ENCODE peak calls at places on chromosome 13, in five cellular contexts. One of them, this sample, is unnamed.

GRCh38 chr13:83449666-83450395 is 432.4 kb downstream of the SLITRK1 start:
- DNase-seq in esophagus muscularis mucosa: no peak
- DNase-seq in osteoblast: no peak
- DNase-seq in left ventricle myocardium inferior: no peak
- DNase-seq in tibial artery: no peak
- DNase-seq in this sample: peak; percentile 80

GRCh38 chr13:69243366-69243765 is 864.3 kb upstream of the ATXN8OS start:
- DNase-seq in esophagus muscularis mucosa: no peak
- DNase-seq in osteoblast: no peak
- DNase-seq in left ventricle myocardium inferior: no peak
- DNase-seq in tibial artery: no peak
- DNase-seq in this sample: no peak

GRCh38 chr13:33231339-33231738 is 54.2 kb downstream of the STARD13 start:
- DNase-seq in esophagus muscularis mucosa: no peak
- DNase-seq in osteoblast: no peak
- DNase-seq in left ventricle myocardium inferior: no peak
- DNase-seq in tibial artery: no peak
- DNase-seq in this sample: no peak

GRCh38 chr13:47457631-47458030 is 543.4 kb downstream of the SUCLA2 start:
- DNase-seq in esophagus muscularis mucosa: no peak
- DNase-seq in osteoblast: peak; percentile 49
- DNase-seq in left ventricle myocardium inferior: no peak
- DNase-seq in tibial artery: no peak
- DNase-seq in this sample: peak; percentile 85

GRCh38 chr13:111474136-111475002 is 153.9 kb downstream of the TEX29 start:
- DNase-seq in esophagus muscularis mucosa: no peak
- DNase-seq in osteoblast: peak; percentile 99
- DNase-seq in left ventricle myocardium inferior: no peak
- DNase-seq in tibial artery: no peak
- DNase-seq in this sample: peak; percentile 48

GRCh38 chr13:37058801-37059135 is 720 bp downstream of the SUPT20H start:
- DNase-seq in esophagus muscularis mucosa: no peak
- DNase-seq in osteoblast: peak; percentile 48
- DNase-seq in left ventricle myocardium inferior: no peak
- DNase-seq in tibial artery: no peak
- DNase-seq in this sample: no peak

GRCh38 chr13:98482476-98483444 is 94.1 kb downstream of the STK24 start:
- DNase-seq in esophagus muscularis mucosa: no peak
- DNase-seq in osteoblast: peak; percentile 95
- DNase-seq in left ventricle myocardium inferior: peak; percentile 80
- DNase-seq in tibial artery: peak; percentile 95
- DNase-seq in this sample: peak; percentile 79

GRCh38 chr13:44243198-44243852 is 130.3 kb upstream of the SERP2 start:
- DNase-seq in esophagus muscularis mucosa: no peak
- DNase-seq in osteoblast: peak; percentile 23
- DNase-seq in left ventricle myocardium inferior: no peak
- DNase-seq in tibial artery: no peak
- DNase-seq in this sample: peak; percentile 90

GRCh38 chr13:21435231-21435630 is 23.9 kb downstream of the ZDHHC20 start:
- DNase-seq in esophagus muscularis mucosa: no peak
- DNase-seq in osteoblast: no peak
- DNase-seq in left ventricle myocardium inferior: no peak
- DNase-seq in tibial artery: no peak
- DNase-seq in this sample: no peak

GRCh38 chr13:53200498-53201453 is 172.2 kb downstream of the OLFM4 start:
- DNase-seq in esophagus muscularis mucosa: peak; percentile 70
- DNase-seq in osteoblast: peak; percentile 71
- DNase-seq in left ventricle myocardium inferior: peak; percentile 23
- DNase-seq in tibial artery: no peak
- DNase-seq in this sample: peak; percentile 19

GRCh38 chr13:110634558-110634957 is 19.2 kb downstream of the NAXD start:
- DNase-seq in esophagus muscularis mucosa: no peak
- DNase-seq in osteoblast: peak; percentile 97
- DNase-seq in left ventricle myocardium inferior: no peak
- DNase-seq in tibial artery: no peak
- DNase-seq in this sample: peak; percentile 93

GRCh38 chr13:43232866-43233265 is 209.5 kb downstream of the DNAJC15 start:
- DNase-seq in esophagus muscularis mucosa: peak; percentile 5
- DNase-seq in osteoblast: no peak
- DNase-seq in left ventricle myocardium inferior: no peak
- DNase-seq in tibial artery: no peak
- DNase-seq in this sample: peak; percentile 96

GRCh38 chr13:94813920-94814500 is 101.7 kb upstream of the SOX21 start:
- DNase-seq in esophagus muscularis mucosa: no peak
- DNase-seq in osteoblast: no peak
- DNase-seq in left ventricle myocardium inferior: no peak
- DNase-seq in tibial artery: no peak
- DNase-seq in this sample: no peak

GRCh38 chr13:33263976-33264619 is 21.5 kb downstream of the STARD13 start:
- DNase-seq in esophagus muscularis mucosa: no peak
- DNase-seq in osteoblast: no peak
- DNase-seq in left ventricle myocardium inferior: no peak
- DNase-seq in tibial artery: no peak
- DNase-seq in this sample: peak; percentile 52

DNA sequence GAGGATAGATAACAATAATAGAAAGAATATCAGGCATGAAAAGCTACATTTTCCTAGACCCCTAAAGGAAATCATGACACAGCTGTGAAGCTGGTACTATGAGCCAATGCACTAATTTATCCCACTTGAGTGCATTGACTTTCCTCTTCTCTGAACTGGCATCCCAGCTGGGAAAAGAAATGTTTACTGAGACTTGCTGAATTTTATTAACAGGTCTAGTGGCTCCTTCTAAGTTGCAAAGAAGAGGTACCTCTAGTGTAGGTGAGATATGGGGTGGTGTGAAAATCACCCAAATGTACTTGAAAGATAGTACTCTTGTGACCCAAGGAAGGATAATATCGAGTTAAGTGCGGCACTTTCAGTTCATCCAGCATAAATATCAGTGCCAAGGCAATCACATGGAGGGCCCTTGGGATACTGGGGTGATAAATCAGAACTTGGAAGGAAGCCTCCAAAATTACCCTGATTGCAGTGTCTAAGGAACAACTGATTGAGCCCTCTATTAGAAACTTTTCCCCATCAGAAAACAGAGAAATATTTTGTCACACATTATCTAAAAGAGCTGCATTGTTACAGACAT is 369.2 kb downstream of the PCDH9 start:
- DNase-seq in esophagus muscularis mucosa: no peak
- DNase-seq in osteoblast: peak; percentile 46
- DNase-seq in left ventricle myocardium inferior: no peak
- DNase-seq in tibial artery: no peak
- DNase-seq in this sample: no peak
- TF ChIP-seq CTCF in esophagus muscularis mucosa: no peak
- TF ChIP-seq CTCF in osteoblast: no peak
- TF ChIP-seq CTCF in left ventricle myocardium inferior: no peak
- TF ChIP-seq CTCF in tibial artery: no peak
- TF ChIP-seq CTCF in this sample: no peak

GRCh38 chr13:77430377-77430951 is 103.6 kb upstream of the MYCBP2 start:
- DNase-seq in esophagus muscularis mucosa: no peak
- DNase-seq in osteoblast: no peak
- DNase-seq in left ventricle myocardium inferior: no peak
- DNase-seq in tibial artery: no peak
- DNase-seq in this sample: no peak
- H3K4me3 ChIP-seq in esophagus muscularis mucosa: no peak overlapping the region
- H3K4me3 ChIP-seq in osteoblast: no peak overlapping the region
- H3K4me3 ChIP-seq in left ventricle myocardium inferior: no peak overlapping the region
- H3K4me3 ChIP-seq in tibial artery: no peak overlapping the region
- H3K4me3 ChIP-seq in this sample: no peak overlapping the region

GRCh38 chr13:58994778-58995177 is 1169.0 kb downstream of the DIAPH3 start:
- DNase-seq in esophagus muscularis mucosa: no peak
- DNase-seq in osteoblast: no peak
- DNase-seq in left ventricle myocardium inferior: no peak
- DNase-seq in tibial artery: no peak
- DNase-seq in this sample: no peak
- TF ChIP-seq CTCF in esophagus muscularis mucosa: no peak
- TF ChIP-seq CTCF in osteoblast: no peak
- TF ChIP-seq CTCF in left ventricle myocardium inferior: peak; percentile 28
- TF ChIP-seq CTCF in tibial artery: no peak
- TF ChIP-seq CTCF in this sample: no peak

GRCh38 chr13:30429235-30429634 is 6.9 kb downstream of the UBE2L5 start:
- DNase-seq in esophagus muscularis mucosa: no peak
- DNase-seq in osteoblast: no peak
- DNase-seq in left ventricle myocardium inferior: no peak
- DNase-seq in tibial artery: no peak
- DNase-seq in this sample: no peak

GRCh38 chr13:30429721-30430694 is 7.7 kb downstream of the UBE2L5 start:
- DNase-seq in esophagus muscularis mucosa: no peak
- DNase-seq in osteoblast: peak; percentile 93
- DNase-seq in left ventricle myocardium inferior: no peak
- DNase-seq in tibial artery: no peak
- DNase-seq in this sample: peak; percentile 95

GRCh38 chr13:30431269-30431950 is 9.1 kb downstream of the UBE2L5 start:
- DNase-seq in esophagus muscularis mucosa: no peak
- DNase-seq in osteoblast: no peak
- DNase-seq in left ventricle myocardium inferior: no peak
- DNase-seq in tibial artery: no peak
- DNase-seq in this sample: peak; percentile 57
- H3K4me3 ChIP-seq in esophagus muscularis mucosa: no peak overlapping the region
- H3K4me3 ChIP-seq in osteoblast: no peak overlapping the region
- H3K4me3 ChIP-seq in left ventricle myocardium inferior: no peak overlapping the region
- H3K4me3 ChIP-seq in tibial artery: no peak overlapping the region
- H3K4me3 ChIP-seq in this sample: no peak overlapping the region

GRCh38 chr13:27171244-27171829 is at the start of gene USP12:
- DNase-seq in esophagus muscularis mucosa: no peak
- DNase-seq in osteoblast: peak; percentile 91
- DNase-seq in left ventricle myocardium inferior: peak; percentile 37
- DNase-seq in tibial artery: peak; percentile 67
- DNase-seq in this sample: peak; percentile 25
- TF ChIP-seq CTCF in esophagus muscularis mucosa: no peak
- TF ChIP-seq CTCF in osteoblast: no peak
- TF ChIP-seq CTCF in left ventricle myocardium inferior: peak; percentile 27
- TF ChIP-seq CTCF in tibial artery: no peak
- TF ChIP-seq CTCF in this sample: no peak

GRCh38 chr13:80515296-80515695 is 174.4 kb upstream of the SPRY2 start:
- DNase-seq in esophagus muscularis mucosa: no peak
- DNase-seq in osteoblast: no peak
- DNase-seq in left ventricle myocardium inferior: no peak
- DNase-seq in tibial artery: no peak
- DNase-seq in this sample: no peak

GRCh38 chr13:80513196-80513595 is 172.3 kb upstream of the SPRY2 start:
- DNase-seq in esophagus muscularis mucosa: no peak
- DNase-seq in osteoblast: no peak
- DNase-seq in left ventricle myocardium inferior: no peak
- DNase-seq in tibial artery: no peak
- DNase-seq in this sample: no peak

DNA sequence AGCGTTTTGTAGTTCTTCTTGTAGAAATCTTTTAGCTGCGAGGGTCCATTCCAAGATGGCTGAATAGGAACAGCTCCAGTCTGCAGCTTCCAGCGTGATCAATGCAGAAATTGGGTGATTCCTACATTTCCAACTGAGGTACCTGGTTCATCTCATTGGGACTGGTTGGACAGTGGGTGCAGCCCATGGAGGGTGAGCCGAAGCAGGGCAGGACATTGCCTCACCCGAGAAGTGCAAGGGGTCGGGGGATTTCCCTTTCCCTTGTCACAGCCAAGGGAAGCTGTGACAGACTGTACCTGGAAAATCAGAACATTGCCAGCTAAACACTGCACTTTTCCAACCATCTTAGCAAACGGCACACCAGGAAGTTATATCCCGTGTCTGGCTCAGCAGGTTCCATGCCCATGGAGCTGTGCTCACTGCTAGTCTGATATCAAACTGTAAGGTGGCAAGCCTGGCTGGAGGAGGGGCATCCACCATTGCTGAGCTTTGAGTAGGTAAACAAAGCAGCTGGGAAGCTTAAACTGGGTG is 176.0 kb upstream of the SPRY2 start:
- DNase-seq in esophagus muscularis mucosa: no peak
- DNase-seq in osteoblast: no peak
- DNase-seq in left ventricle myocardium inferior: no peak
- DNase-seq in tibial artery: no peak
- DNase-seq in this sample: no peak
- H3K4me3 ChIP-seq in esophagus muscularis mucosa: no peak overlapping the region
- H3K4me3 ChIP-seq in osteoblast: no peak overlapping the region
- H3K4me3 ChIP-seq in left ventricle myocardium inferior: no peak overlapping the region
- H3K4me3 ChIP-seq in tibial artery: no peak overlapping the region
- H3K4me3 ChIP-seq in this sample: no peak overlapping the region

GRCh38 chr13:59261928-59262488 is 901.7 kb downstream of the DIAPH3 start:
- DNase-seq in esophagus muscularis mucosa: no peak
- DNase-seq in osteoblast: no peak
- DNase-seq in left ventricle myocardium inferior: no peak
- DNase-seq in tibial artery: no peak
- DNase-seq in this sample: no peak
- TF ChIP-seq CTCF in esophagus muscularis mucosa: no peak
- TF ChIP-seq CTCF in osteoblast: peak; percentile 17
- TF ChIP-seq CTCF in left ventricle myocardium inferior: peak; percentile 60
- TF ChIP-seq CTCF in tibial artery: no peak
- TF ChIP-seq CTCF in this sample: no peak

GRCh38 chr13:79402074-79402635 is 3.9 kb downstream of the RBM26 start:
- DNase-seq in esophagus muscularis mucosa: no peak
- DNase-seq in osteoblast: no peak
- DNase-seq in left ventricle myocardium inferior: no peak
- DNase-seq in tibial artery: no peak
- DNase-seq in this sample: peak; percentile 21
- H3K4me3 ChIP-seq in esophagus muscularis mucosa: no peak overlapping the region
- H3K4me3 ChIP-seq in osteoblast: no peak overlapping the region
- H3K4me3 ChIP-seq in left ventricle myocardium inferior: no peak overlapping the region
- H3K4me3 ChIP-seq in tibial artery: no peak overlapping the region
- H3K4me3 ChIP-seq in this sample: no peak overlapping the region

DNA sequence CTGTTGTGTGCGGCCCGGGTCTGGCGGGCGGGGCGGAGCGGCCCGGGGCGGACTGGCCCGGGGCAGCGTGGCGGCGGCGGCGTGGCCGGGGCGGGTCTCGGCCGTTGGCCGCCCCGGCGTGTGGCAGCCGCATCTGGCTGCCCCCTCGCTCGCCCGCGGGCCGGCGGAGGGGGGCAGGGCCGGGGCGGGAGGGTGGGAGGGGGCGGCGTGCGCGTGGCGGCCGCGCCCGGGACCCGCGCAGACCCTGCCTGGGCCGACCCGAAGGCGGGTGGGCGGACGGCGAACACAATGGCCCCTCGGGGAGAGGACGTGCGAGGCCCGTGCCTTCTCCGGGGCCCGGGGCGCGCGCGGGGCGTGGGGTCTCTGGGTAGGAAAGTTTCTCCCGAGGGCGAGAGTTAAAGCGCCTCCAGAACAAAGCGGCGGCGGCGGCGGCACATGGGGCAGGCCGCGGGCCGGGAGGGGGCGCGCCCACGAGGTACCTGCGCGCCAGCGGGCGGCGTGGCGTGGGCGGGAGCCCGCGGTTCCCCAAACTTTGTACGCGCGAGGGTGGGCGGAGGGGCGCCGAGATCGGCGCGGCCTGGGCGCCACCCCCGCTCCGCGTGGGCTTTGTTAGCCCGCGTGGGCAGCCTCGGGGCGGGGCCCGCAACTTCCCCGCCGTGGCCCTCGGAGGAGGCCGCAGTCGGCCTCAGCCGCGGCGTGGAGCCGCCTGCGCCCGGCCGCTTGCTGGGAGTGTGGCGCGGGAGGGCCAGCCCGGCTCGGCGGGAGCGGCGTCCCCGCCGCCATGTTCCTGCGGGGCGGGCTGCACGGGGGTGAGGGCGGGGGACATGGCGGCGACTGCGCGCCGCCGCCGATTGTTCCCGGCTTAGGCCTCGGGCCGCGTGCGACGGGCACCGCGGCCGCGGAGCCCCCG is 764 bp downstream of the MIR17HG start:
- DNase-seq in esophagus muscularis mucosa: no peak
- DNase-seq in osteoblast: peak; percentile 96
- DNase-seq in left ventricle myocardium inferior: peak; percentile 46
- DNase-seq in tibial artery: peak; percentile 68
- DNase-seq in this sample: no peak
- TF ChIP-seq CTCF in esophagus muscularis mucosa: no peak
- TF ChIP-seq CTCF in osteoblast: no peak
- TF ChIP-seq CTCF in left ventricle myocardium inferior: peak; percentile 20
- TF ChIP-seq CTCF in tibial artery: no peak
- TF ChIP-seq CTCF in this sample: no peak

This sample was measured in fibroblast of mammary gland.